ENCODE peak calls at places on chromosomes 4 and X, in seven cellular contexts. Y is COR-L47; F is spleen; P is RPMI7951; Z is posterior cingulate gyrus; A is CD4-positive, alpha-beta T cell; C is amniotic stem cell. R is an unnamed sample.

GRCh38 chr4:94757192-94758140 is at the start of gene BMPR1B:
- DNase-seq in Z (peak), C (peak), A (no peak), F (no peak), P (peak), Y (peak), R (no peak)

GRCh38 chrX:128906753-128907152 is 616.5 kb downstream of the SMARCA1 start:
- DNase-seq in A (no peak), C (no peak), Y (no peak), Z (no peak), F (no peak), P (no peak), R (no peak)

GRCh38 chrX:106894392-106894909 is 8.7 kb downstream of the RIPPLY1 start:
- DNase-seq in F (no peak), A (peak), P (peak), Z (peak), C (peak), Y (peak), R (no peak)

GRCh38 chr4:12689457-12689856 is 794.7 kb downstream of the RAB28 start:
- DNase-seq in P (no peak), Y (no peak), A (no peak), C (no peak), F (no peak), Z (no peak), R (no peak)

GRCh38 chr4:168674869-168675268 is 178.0 kb downstream of the PALLD start:
- DNase-seq in F (no peak), P (no peak), A (no peak), Z (no peak), Y (no peak), C (no peak), R (no peak)

GRCh38 chrX:141638601-141639000 is 49.1 kb downstream of the SPANXA2 start:
- DNase-seq in Y (no peak), F (no peak), C (no peak), A (no peak), P (no peak), Z (no peak), R (no peak)

GRCh38 chr4:108555701-108556100 is 64.7 kb upstream of the RPL34 start:
- DNase-seq in Z (no peak), C (no peak), F (no peak), Y (no peak), A (no peak), P (no peak), R (no peak)

GRCh38 chr4:76087007-76087769 is 12.7 kb downstream of the ART3 start:
- DNase-seq in P (peak), F (no peak), Y (peak), A (no peak), Z (peak), C (peak), R (no peak)

GRCh38 chrX:23394421-23394820 is 59.8 kb downstream of the PTCHD1 start:
- DNase-seq in Z (no peak), Y (peak), C (no peak), F (no peak), P (no peak), A (no peak), R (no peak)

GRCh38 chr4:142534994-142535393 is 311.1 kb downstream of the INPP4B start:
- DNase-seq in P (no peak), A (no peak), F (no peak), Z (no peak), C (peak), Y (no peak), R (no peak)

GRCh38 chr4:98539741-98540140 is 118.7 kb downstream of the TSPAN5 start:
- DNase-seq in A (no peak), Y (no peak), Z (no peak), F (no peak), C (no peak), P (no peak), R (no peak)

GRCh38 chrX:153514259-153514658 is 3.2 kb upstream of the ATP2B3 start:
- DNase-seq in F (no peak), Y (no peak), C (no peak), Z (no peak), P (no peak), A (no peak), R (no peak)

GRCh38 chrX:21972721-21973120 is 32.2 kb downstream of the SMS start:
- DNase-seq in C (no peak), Y (no peak), P (peak), Z (no peak), A (peak), F (no peak), R (no peak)

GRCh38 chr4:107970063-107970798 is 19.5 kb upstream of the HADH start:
- DNase-seq in A (no peak), P (no peak), Z (no peak), F (no peak), C (no peak), Y (no peak), R (no peak)

GRCh38 chr4:154542264-154542879 is 7.8 kb downstream of the PLRG1 start:
- DNase-seq in C (no peak), F (no peak), Y (no peak), A (no peak), P (no peak), Z (no peak), R (no peak)

GRCh38 chrX:31251336-31251735 is 179.5 kb upstream of the FTHL17 start:
- DNase-seq in Y (no peak), A (no peak), Z (no peak), P (no peak), C (no peak), F (no peak), R (no peak)

GRCh38 chrX:42530027-42530426 is 247.9 kb downstream of the PPP1R2C start:
- DNase-seq in Y (no peak), A (no peak), P (peak), C (peak), Z (no peak), F (no peak), R (no peak)

GRCh38 chr4:80138556-80139538 is 58.5 kb upstream of the PRDM8 start:
- DNase-seq in F (peak), Y (no peak), Z (no peak), C (no peak), A (peak), P (peak), R (peak)

GRCh38 chrX:19747672-19748610 is 139.5 kb downstream of the SH3KBP1 start:
- DNase-seq in F (peak), A (peak), Y (no peak), P (no peak), Z (no peak), C (no peak), R (peak)

GRCh38 chrX:132968282-132968681 is 9.9 kb upstream of the HS6ST2 start:
- DNase-seq in Y (no peak), F (no peak), P (no peak), C (no peak), A (no peak), Z (no peak), R (no peak)

GRCh38 chr4:4791299-4791798 is 68.1 kb upstream of the MSX1 start:
- DNase-seq in Z (peak), F (no peak), Y (no peak), A (no peak), P (peak), C (no peak), R (no peak)

GRCh38 chrX:926070-926469 is 286.4 kb downstream of the CRLF2 start:
- DNase-seq in A (no peak), P (no peak), Y (no peak), Z (no peak), C (no peak), F (no peak), R (no peak)

GRCh38 chr4:47913858-47914218 is 545 bp downstream of the NFXL1 start:
- DNase-seq in F (peak), A (peak), P (no peak), C (no peak), Y (peak), Z (peak), R (no peak)

GRCh38 chr4:160580581-160580980 is 1477.7 kb downstream of the RAPGEF2 start:
- DNase-seq in Y (no peak), P (no peak), Z (no peak), A (no peak), C (no peak), F (no peak), R (no peak)

GRCh38 chr4:135240796-135241195 is 1039.2 kb upstream of the PABPC4L start:
- DNase-seq in P (no peak), A (no peak), C (no peak), Z (peak), F (no peak), Y (no peak), R (no peak)

GRCh38 chr4:134189480-134189879 is 12.1 kb downstream of the PABPC4L start:
- DNase-seq in Z (no peak), P (no peak), F (no peak), A (no peak), C (no peak), Y (no peak), R (no peak)

GRCh38 chrX:103418811-103419210 is 42.5 kb downstream of the BEX3 start:
- DNase-seq in C (no peak), Z (no peak), A (no peak), P (no peak), F (no peak), Y (no peak), R (no peak)

R was measured in CD14-positive monocyte.